ENCODE peak calls at places on chromosome 16, in six cellular contexts. One of them, this sample, is unnamed. For H3K4me1 and H3K36me3, the result is how much of the 10 kb centered on the place peaks cover.

GRCh38 chr16:29030086-29030840 is 45.4 kb downstream of the LAT start:
- DNase-seq in keratinocyte: no peak
- DNase-seq in neuronal stem cell: no peak
- DNase-seq in aorta: peak
- DNase-seq in mucosa of descending colon: no peak
- DNase-seq in neural progenitor cell: no peak
- DNase-seq in this sample: no peak

GRCh38 chr16:50741225-50741807 is 570 bp upstream of the CYLD start:
- DNase-seq in mucosa of descending colon: peak
- DNase-seq in neural progenitor cell: peak
- DNase-seq in aorta: no peak
- DNase-seq in neuronal stem cell: no peak
- DNase-seq in keratinocyte: no peak
- DNase-seq in this sample: no peak

GRCh38 chr16:57268804-57269800 is 15.4 kb downstream of the PLLP start:
- DNase-seq in neural progenitor cell: no peak
- DNase-seq in aorta: peak
- DNase-seq in keratinocyte: no peak
- DNase-seq in mucosa of descending colon: peak
- DNase-seq in neuronal stem cell: no peak
- DNase-seq in this sample: no peak

GRCh38 chr16:49355923-49356665 is 17.5 kb upstream of the C16orf78 start:
- DNase-seq in keratinocyte: no peak
- DNase-seq in mucosa of descending colon: peak
- DNase-seq in neural progenitor cell: no peak
- DNase-seq in neuronal stem cell: no peak
- DNase-seq in aorta: peak
- DNase-seq in this sample: no peak

GRCh38 chr16:62913333-62913732 is 877.1 kb upstream of the CDH8 start:
- DNase-seq in neural progenitor cell: no peak
- DNase-seq in aorta: no peak
- DNase-seq in keratinocyte: no peak
- DNase-seq in mucosa of descending colon: no peak
- DNase-seq in neuronal stem cell: no peak
- DNase-seq in this sample: no peak

GRCh38 chr16:75345711-75346110 is 87.6 kb downstream of the CFDP1 start:
- DNase-seq in mucosa of descending colon: no peak
- DNase-seq in neural progenitor cell: no peak
- DNase-seq in keratinocyte: no peak
- DNase-seq in neuronal stem cell: no peak
- DNase-seq in aorta: no peak
- DNase-seq in this sample: no peak

GRCh38 chr16:58011652-58012051 is 10.4 kb downstream of the USB1 start:
- DNase-seq in mucosa of descending colon: no peak
- DNase-seq in keratinocyte: no peak
- DNase-seq in neural progenitor cell: no peak
- DNase-seq in aorta: no peak
- DNase-seq in neuronal stem cell: no peak
- DNase-seq in this sample: no peak

GRCh38 chr16:49382916-49383315 is 9.3 kb downstream of the C16orf78 start:
- DNase-seq in keratinocyte: no peak
- DNase-seq in neural progenitor cell: peak
- DNase-seq in mucosa of descending colon: no peak
- DNase-seq in neuronal stem cell: peak
- DNase-seq in aorta: no peak
- DNase-seq in this sample: peak

GRCh38 chr16:59192551-59193199 is 458.6 kb upstream of the GOT2 start:
- DNase-seq in aorta: no peak
- DNase-seq in neural progenitor cell: peak
- DNase-seq in neuronal stem cell: peak
- DNase-seq in keratinocyte: no peak
- DNase-seq in mucosa of descending colon: no peak
- DNase-seq in this sample: peak

GRCh38 chr16:78791011-78791410 is 691.6 kb downstream of the WWOX start:
- DNase-seq in keratinocyte: no peak
- DNase-seq in neural progenitor cell: no peak
- DNase-seq in aorta: no peak
- DNase-seq in neuronal stem cell: no peak
- DNase-seq in mucosa of descending colon: no peak
- DNase-seq in this sample: no peak

GRCh38 chr16:65071371-65072311 is 50.2 kb downstream of the CDH11 start:
- DNase-seq in keratinocyte: no peak
- DNase-seq in neural progenitor cell: no peak
- DNase-seq in neuronal stem cell: no peak
- DNase-seq in aorta: peak
- DNase-seq in mucosa of descending colon: no peak
- DNase-seq in this sample: no peak

GRCh38 chr16:6926341-6926740 is 406.3 kb upstream of the RBFOX1 start:
- DNase-seq in aorta: no peak
- DNase-seq in keratinocyte: no peak
- DNase-seq in mucosa of descending colon: no peak
- DNase-seq in neuronal stem cell: no peak
- DNase-seq in neural progenitor cell: no peak
- DNase-seq in this sample: no peak

GRCh38 chr16:6932871-6933390 is 399.7 kb upstream of the RBFOX1 start:
- DNase-seq in mucosa of descending colon: no peak
- DNase-seq in neuronal stem cell: no peak
- DNase-seq in neural progenitor cell: no peak
- DNase-seq in aorta: no peak
- DNase-seq in keratinocyte: no peak
- DNase-seq in this sample: no peak

GRCh38 chr16:6926762-6927161 is 405.9 kb upstream of the RBFOX1 start:
- DNase-seq in aorta: no peak
- DNase-seq in keratinocyte: no peak
- DNase-seq in neuronal stem cell: no peak
- DNase-seq in mucosa of descending colon: no peak
- DNase-seq in neural progenitor cell: peak
- DNase-seq in this sample: no peak

DNA sequence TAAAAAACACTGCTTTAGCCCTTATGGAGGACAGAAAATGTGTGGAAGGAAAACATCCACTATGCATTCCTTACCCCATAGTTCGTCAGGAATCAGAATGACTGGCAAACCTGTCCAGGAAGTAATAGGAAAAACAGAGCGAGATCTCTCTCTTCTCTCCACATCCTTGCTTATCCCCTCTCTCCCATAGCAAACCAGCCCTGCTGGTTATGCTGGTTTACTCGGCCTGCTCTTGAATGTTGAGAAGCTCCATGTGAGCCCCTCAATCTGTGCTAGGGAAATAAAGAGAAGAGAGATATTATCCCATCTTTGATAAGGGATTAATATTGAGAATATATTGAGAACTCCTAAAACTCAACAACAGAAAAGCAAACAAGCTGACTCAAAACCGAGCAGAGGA is 402.8 kb upstream of the RBFOX1 start:
- DNase-seq in keratinocyte: no peak
- DNase-seq in aorta: no peak
- DNase-seq in neural progenitor cell: no peak
- DNase-seq in mucosa of descending colon: no peak
- DNase-seq in neuronal stem cell: no peak
- DNase-seq in this sample: no peak
- H3K4me3 ChIP-seq in keratinocyte: no peak
- H3K4me3 ChIP-seq in aorta: no peak
- H3K4me3 ChIP-seq in neural progenitor cell: no peak
- H3K4me3 ChIP-seq in mucosa of descending colon: no peak
- H3K4me3 ChIP-seq in neuronal stem cell: no peak
- H3K4me3 ChIP-seq in this sample: no peak

GRCh38 chr16:640614-641013 is 1.0 kb upstream of the MCRIP2 start:
- DNase-seq in keratinocyte: no peak
- DNase-seq in mucosa of descending colon: no peak
- DNase-seq in aorta: no peak
- DNase-seq in neural progenitor cell: no peak
- DNase-seq in neuronal stem cell: no peak
- DNase-seq in this sample: no peak

GRCh38 chr16:638836-639235 is 2.7 kb upstream of the METTL26 start:
- DNase-seq in aorta: no peak
- DNase-seq in neural progenitor cell: no peak
- DNase-seq in keratinocyte: no peak
- DNase-seq in mucosa of descending colon: no peak
- DNase-seq in neuronal stem cell: no peak
- DNase-seq in this sample: no peak

GRCh38 chr16:643050-643368 is 1.4 kb downstream of the MCRIP2 start:
- DNase-seq in mucosa of descending colon: no peak
- DNase-seq in keratinocyte: no peak
- DNase-seq in neural progenitor cell: no peak
- DNase-seq in neuronal stem cell: no peak
- DNase-seq in aorta: no peak
- DNase-seq in this sample: no peak

GRCh38 chr16:642189-643049 is 791 bp downstream of the MCRIP2 start:
- DNase-seq in neuronal stem cell: no peak
- DNase-seq in aorta: no peak
- DNase-seq in mucosa of descending colon: peak
- DNase-seq in keratinocyte: no peak
- DNase-seq in neural progenitor cell: peak
- DNase-seq in this sample: no peak

DNA sequence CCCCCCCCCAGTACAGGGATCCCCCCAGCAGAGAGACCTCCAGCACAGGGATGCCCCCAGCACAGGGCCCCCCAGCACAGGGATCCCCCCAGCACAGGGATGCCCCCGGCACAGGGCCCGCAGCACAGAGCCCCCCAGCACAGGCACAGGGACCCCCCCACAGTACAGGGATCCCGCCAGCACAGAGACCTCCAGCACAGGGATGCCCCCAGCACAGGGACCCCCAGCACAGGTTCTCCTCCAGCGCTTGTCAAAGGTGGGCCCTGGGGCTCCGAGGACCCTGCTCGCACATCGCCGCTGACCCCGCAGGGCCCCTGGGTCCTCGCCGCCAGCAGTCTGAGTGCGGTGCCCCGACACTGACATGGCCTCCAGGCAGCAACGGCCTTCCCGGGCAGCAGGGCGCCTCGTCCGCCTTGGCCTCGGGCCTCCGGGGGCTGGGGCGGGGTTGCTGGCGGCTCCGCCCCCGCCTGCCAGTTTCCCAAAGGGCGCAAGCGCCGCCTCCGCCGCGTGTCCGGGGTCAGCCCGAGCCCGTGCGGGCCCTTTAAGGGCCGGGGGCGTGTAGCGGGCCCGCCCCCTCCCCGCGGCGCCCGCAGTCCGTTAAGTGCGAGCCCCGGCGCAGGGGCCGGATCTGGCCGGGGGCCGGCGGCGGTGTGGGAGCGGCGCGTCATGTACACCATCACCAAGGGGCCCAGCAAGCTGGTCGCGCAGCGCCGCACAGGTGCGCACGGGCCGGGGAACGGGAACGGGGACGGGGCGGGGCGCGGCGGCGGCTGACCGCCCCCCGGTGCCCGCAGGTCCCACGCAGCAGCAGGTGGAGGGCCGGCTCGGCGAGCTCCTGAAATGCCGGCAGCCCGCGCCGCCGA is at the start of gene MCRIP2:
- DNase-seq in neural progenitor cell: peak
- DNase-seq in aorta: peak
- DNase-seq in keratinocyte: no peak
- DNase-seq in neuronal stem cell: peak
- DNase-seq in mucosa of descending colon: peak
- DNase-seq in this sample: no peak
- H3K4me1 ChIP-seq in neural progenitor cell: under half
- H3K4me1 ChIP-seq in aorta: under half
- H3K4me1 ChIP-seq in keratinocyte: under half
- H3K4me1 ChIP-seq in neuronal stem cell: under half
- H3K4me1 ChIP-seq in mucosa of descending colon: under half
- H3K4me1 ChIP-seq in this sample: under half

GRCh38 chr16:2250652-2251280 is 621 bp downstream of the ECI1 start:
- DNase-seq in keratinocyte: no peak
- DNase-seq in mucosa of descending colon: peak
- DNase-seq in neuronal stem cell: peak
- DNase-seq in aorta: no peak
- DNase-seq in neural progenitor cell: no peak
- DNase-seq in this sample: no peak

GRCh38 chr16:2253293-2253692 is 1.9 kb upstream of the ECI1 start:
- DNase-seq in keratinocyte: no peak
- DNase-seq in neural progenitor cell: no peak
- DNase-seq in neuronal stem cell: no peak
- DNase-seq in mucosa of descending colon: peak
- DNase-seq in aorta: no peak
- DNase-seq in this sample: no peak

GRCh38 chr16:2252806-2253148 is 1.4 kb upstream of the ECI1 start:
- DNase-seq in neuronal stem cell: no peak
- DNase-seq in aorta: no peak
- DNase-seq in neural progenitor cell: no peak
- DNase-seq in mucosa of descending colon: no peak
- DNase-seq in keratinocyte: no peak
- DNase-seq in this sample: no peak

GRCh38 chr16:2246301-2246885 is 5.0 kb downstream of the ECI1 start:
- DNase-seq in mucosa of descending colon: no peak
- DNase-seq in aorta: no peak
- DNase-seq in neural progenitor cell: no peak
- DNase-seq in keratinocyte: no peak
- DNase-seq in neuronal stem cell: no peak
- DNase-seq in this sample: no peak

DNA sequence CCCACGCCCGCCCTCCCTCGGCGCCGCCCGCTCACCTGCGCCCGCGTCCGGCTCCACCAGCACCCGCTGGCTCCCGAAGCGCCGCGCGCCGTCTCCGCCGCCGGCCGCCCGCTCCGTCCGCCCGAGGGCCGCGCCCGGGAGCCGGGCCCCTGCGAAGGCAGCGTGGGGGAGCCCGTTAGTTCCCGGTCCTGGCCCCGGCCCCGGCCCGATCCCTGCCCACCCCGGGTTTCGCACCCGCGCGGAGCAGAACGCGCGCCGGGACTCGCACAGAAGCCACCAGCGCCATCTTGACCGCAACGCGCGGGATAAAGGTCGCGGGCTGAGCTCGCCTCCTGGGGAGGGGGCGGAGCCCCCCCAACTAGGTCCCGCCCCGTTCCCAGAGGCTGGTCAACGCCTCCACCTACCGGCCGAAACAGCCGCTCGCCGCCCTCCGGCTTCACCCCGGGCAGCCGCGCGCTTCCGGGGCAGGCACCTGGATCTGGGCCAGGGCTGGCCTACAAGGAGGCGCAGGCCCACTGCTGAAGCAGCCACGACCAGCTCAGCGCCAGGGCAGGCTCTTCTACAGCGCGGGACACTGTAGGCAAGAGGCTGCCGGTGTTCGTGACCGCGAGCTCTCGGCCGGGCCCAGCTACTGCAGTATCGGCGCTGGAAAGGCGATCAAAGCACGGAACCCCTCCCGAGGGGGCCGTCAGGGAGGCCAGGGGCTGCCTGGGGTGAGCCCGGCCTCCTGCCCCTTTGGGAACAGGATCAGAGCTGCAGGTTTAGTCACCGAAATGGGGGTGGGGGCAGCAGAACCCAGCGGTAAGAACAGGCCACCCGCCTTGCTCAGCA is at the start of gene ECI1:
- DNase-seq in neuronal stem cell: peak
- DNase-seq in mucosa of descending colon: peak
- DNase-seq in neural progenitor cell: peak
- DNase-seq in aorta: peak
- DNase-seq in keratinocyte: no peak
- DNase-seq in this sample: peak
- H3K36me3 ChIP-seq in neuronal stem cell: half or more
- H3K36me3 ChIP-seq in mucosa of descending colon: under half
- H3K36me3 ChIP-seq in neural progenitor cell: under half
- H3K36me3 ChIP-seq in aorta: under half
- H3K36me3 ChIP-seq in keratinocyte: under half
- H3K36me3 ChIP-seq in this sample: under half

DNA sequence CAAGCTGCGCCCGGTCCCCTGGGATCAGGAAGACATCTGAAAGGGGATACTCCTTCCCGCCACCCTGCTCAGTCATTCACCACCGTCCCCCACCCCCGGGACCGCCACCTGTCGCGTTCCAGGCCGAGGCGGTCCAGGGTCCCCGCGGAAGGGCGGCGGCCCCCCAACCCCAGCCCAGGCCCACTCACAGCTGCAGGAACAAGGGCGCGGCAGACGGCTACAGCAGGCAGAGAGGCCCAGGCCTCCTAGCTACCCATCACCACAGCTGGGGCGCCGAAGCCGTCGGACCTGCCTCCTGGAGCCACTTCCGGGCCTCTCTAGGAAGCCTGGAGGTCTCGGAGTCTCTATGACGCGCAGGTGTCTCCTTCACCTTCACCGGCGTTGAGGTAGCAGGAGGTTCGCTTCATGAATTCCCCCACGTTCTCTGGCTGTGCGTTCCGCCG is at the start of gene SDR42E1:
- DNase-seq in aorta: no peak
- DNase-seq in mucosa of descending colon: peak
- DNase-seq in neural progenitor cell: no peak
- DNase-seq in neuronal stem cell: no peak
- DNase-seq in keratinocyte: no peak
- DNase-seq in this sample: no peak
- H3K4me3 ChIP-seq in aorta: no peak
- H3K4me3 ChIP-seq in mucosa of descending colon: peak
- H3K4me3 ChIP-seq in neural progenitor cell: no peak
- H3K4me3 ChIP-seq in neuronal stem cell: peak
- H3K4me3 ChIP-seq in keratinocyte: peak
- H3K4me3 ChIP-seq in this sample: no peak